ENCODE peak calls at places on chromosomes 6 and 20, in six cellular contexts. One of them, this sample, is unnamed.

GRCh38 chr6:36827261-36828079 is 11.8 kb downstream of the CPNE5 start:
- DNase-seq in pancreas: no peak
- DNase-seq in kidney: peak
- DNase-seq in body of pancreas: no peak
- DNase-seq in cardiac fibroblast: peak
- DNase-seq in tibial artery: no peak
- DNase-seq in this sample: peak

GRCh38 chr6:167978607-167979006 is 18.9 kb upstream of the KIF25 start:
- DNase-seq in pancreas: no peak
- DNase-seq in kidney: no peak
- DNase-seq in body of pancreas: no peak
- DNase-seq in cardiac fibroblast: no peak
- DNase-seq in tibial artery: no peak
- DNase-seq in this sample: no peak

GRCh38 chr6:108559097-108559883 is 1.4 kb upstream of the FOXO3 start:
- DNase-seq in pancreas: peak
- DNase-seq in kidney: peak
- DNase-seq in body of pancreas: peak
- DNase-seq in cardiac fibroblast: peak
- DNase-seq in tibial artery: peak
- DNase-seq in this sample: peak

GRCh38 chr6:45377041-45377554 is 636 bp downstream of the SUPT3H start:
- DNase-seq in pancreas: no peak
- DNase-seq in kidney: no peak
- DNase-seq in body of pancreas: no peak
- DNase-seq in cardiac fibroblast: no peak
- DNase-seq in tibial artery: no peak
- DNase-seq in this sample: no peak

GRCh38 chr20:36153754-36154695 is 515 bp upstream of the EPB41L1 start:
- DNase-seq in pancreas: peak
- DNase-seq in kidney: peak
- DNase-seq in body of pancreas: peak
- DNase-seq in cardiac fibroblast: peak
- DNase-seq in tibial artery: peak
- DNase-seq in this sample: peak

GRCh38 chr20:4740774-4741431 is 19.2 kb downstream of the PRND start:
- DNase-seq in pancreas: no peak
- DNase-seq in kidney: no peak
- DNase-seq in body of pancreas: peak
- DNase-seq in cardiac fibroblast: peak
- DNase-seq in tibial artery: no peak
- DNase-seq in this sample: no peak

GRCh38 chr6:142482249-142482648 is 180.4 kb downstream of the ADGRG6 start:
- DNase-seq in pancreas: no peak
- DNase-seq in kidney: no peak
- DNase-seq in body of pancreas: no peak
- DNase-seq in cardiac fibroblast: peak
- DNase-seq in tibial artery: no peak
- DNase-seq in this sample: no peak

GRCh38 chr6:3482869-3483268 is 26.0 kb upstream of the SLC22A23 start:
- DNase-seq in pancreas: no peak
- DNase-seq in kidney: no peak
- DNase-seq in body of pancreas: no peak
- DNase-seq in cardiac fibroblast: no peak
- DNase-seq in tibial artery: no peak
- DNase-seq in this sample: no peak

GRCh38 chr6:27847706-27848105 is 64.5 kb downstream of the OR2B2 start:
- DNase-seq in pancreas: no peak
- DNase-seq in kidney: no peak
- DNase-seq in body of pancreas: no peak
- DNase-seq in cardiac fibroblast: peak
- DNase-seq in tibial artery: no peak
- DNase-seq in this sample: no peak

GRCh38 chr20:63361507-63362425 is 617 bp upstream of the CHRNA4 start:
- DNase-seq in pancreas: peak
- DNase-seq in kidney: peak
- DNase-seq in body of pancreas: no peak
- DNase-seq in cardiac fibroblast: no peak
- DNase-seq in tibial artery: no peak
- DNase-seq in this sample: no peak

GRCh38 chr20:32337937-32338661 is 20.0 kb upstream of the ASXL1 start:
- DNase-seq in pancreas: no peak
- DNase-seq in kidney: no peak
- DNase-seq in body of pancreas: no peak
- DNase-seq in cardiac fibroblast: no peak
- DNase-seq in tibial artery: no peak
- DNase-seq in this sample: no peak

GRCh38 chr20:36542516-36543186 is 1.3 kb downstream of the MYL9 start:
- DNase-seq in pancreas: peak
- DNase-seq in kidney: no peak
- DNase-seq in body of pancreas: no peak
- DNase-seq in cardiac fibroblast: no peak
- DNase-seq in tibial artery: no peak
- DNase-seq in this sample: no peak

GRCh38 chr6:160348209-160348551 is at the start of gene SLC22A3:
- DNase-seq in pancreas: peak
- DNase-seq in kidney: no peak
- DNase-seq in body of pancreas: peak
- DNase-seq in cardiac fibroblast: peak
- DNase-seq in tibial artery: no peak
- DNase-seq in this sample: peak

GRCh38 chr6:160344281-160344680 is 3.9 kb upstream of the SLC22A3 start:
- DNase-seq in pancreas: no peak
- DNase-seq in kidney: no peak
- DNase-seq in body of pancreas: no peak
- DNase-seq in cardiac fibroblast: peak
- DNase-seq in tibial artery: no peak
- DNase-seq in this sample: no peak

GRCh38 chr6:160349837-160350236 is 1.7 kb downstream of the SLC22A3 start:
- DNase-seq in pancreas: no peak
- DNase-seq in kidney: no peak
- DNase-seq in body of pancreas: no peak
- DNase-seq in cardiac fibroblast: no peak
- DNase-seq in tibial artery: no peak
- DNase-seq in this sample: no peak

GRCh38 chr6:160347259-160348208 is 644 bp upstream of the SLC22A3 start:
- DNase-seq in pancreas: peak
- DNase-seq in kidney: no peak
- DNase-seq in body of pancreas: no peak
- DNase-seq in cardiac fibroblast: no peak
- DNase-seq in tibial artery: no peak
- DNase-seq in this sample: peak

GRCh38 chr6:160348552-160349441 is 619 bp downstream of the SLC22A3 start:
- DNase-seq in pancreas: peak
- DNase-seq in kidney: no peak
- DNase-seq in body of pancreas: peak
- DNase-seq in cardiac fibroblast: peak
- DNase-seq in tibial artery: no peak
- DNase-seq in this sample: peak
- TF ChIP-seq CTCF in pancreas: no peak
- TF ChIP-seq CTCF in kidney: no peak
- TF ChIP-seq CTCF in body of pancreas: peak
- TF ChIP-seq CTCF in cardiac fibroblast: no peak
- TF ChIP-seq CTCF in tibial artery: peak
- TF ChIP-seq CTCF in this sample: peak

GRCh38 chr6:11764250-11764604 is 14.4 kb downstream of the ADTRP start:
- DNase-seq in pancreas: no peak
- DNase-seq in kidney: no peak
- DNase-seq in body of pancreas: no peak
- DNase-seq in cardiac fibroblast: no peak
- DNase-seq in tibial artery: no peak
- DNase-seq in this sample: no peak

GRCh38 chr6:11761744-11762620 is 16.6 kb downstream of the ADTRP start:
- DNase-seq in pancreas: no peak
- DNase-seq in kidney: no peak
- DNase-seq in body of pancreas: no peak
- DNase-seq in cardiac fibroblast: no peak
- DNase-seq in tibial artery: no peak
- DNase-seq in this sample: no peak

GRCh38 chr6:11762782-11763459 is 15.7 kb downstream of the ADTRP start:
- DNase-seq in pancreas: no peak
- DNase-seq in kidney: no peak
- DNase-seq in body of pancreas: no peak
- DNase-seq in cardiac fibroblast: peak
- DNase-seq in tibial artery: no peak
- DNase-seq in this sample: no peak

GRCh38 chr6:11766056-11766455 is 12.5 kb downstream of the ADTRP start:
- DNase-seq in pancreas: no peak
- DNase-seq in kidney: no peak
- DNase-seq in body of pancreas: no peak
- DNase-seq in cardiac fibroblast: peak
- DNase-seq in tibial artery: no peak
- DNase-seq in this sample: no peak

GRCh38 chr6:11763460-11764249 is 14.9 kb downstream of the ADTRP start:
- DNase-seq in pancreas: no peak
- DNase-seq in kidney: no peak
- DNase-seq in body of pancreas: no peak
- DNase-seq in cardiac fibroblast: no peak
- DNase-seq in tibial artery: no peak
- DNase-seq in this sample: no peak
- H3K4me3 ChIP-seq in pancreas: no peak
- H3K4me3 ChIP-seq in kidney: no peak
- H3K4me3 ChIP-seq in body of pancreas: no peak
- H3K4me3 ChIP-seq in cardiac fibroblast: no peak
- H3K4me3 ChIP-seq in tibial artery: no peak
- H3K4me3 ChIP-seq in this sample: no peak

DNA sequence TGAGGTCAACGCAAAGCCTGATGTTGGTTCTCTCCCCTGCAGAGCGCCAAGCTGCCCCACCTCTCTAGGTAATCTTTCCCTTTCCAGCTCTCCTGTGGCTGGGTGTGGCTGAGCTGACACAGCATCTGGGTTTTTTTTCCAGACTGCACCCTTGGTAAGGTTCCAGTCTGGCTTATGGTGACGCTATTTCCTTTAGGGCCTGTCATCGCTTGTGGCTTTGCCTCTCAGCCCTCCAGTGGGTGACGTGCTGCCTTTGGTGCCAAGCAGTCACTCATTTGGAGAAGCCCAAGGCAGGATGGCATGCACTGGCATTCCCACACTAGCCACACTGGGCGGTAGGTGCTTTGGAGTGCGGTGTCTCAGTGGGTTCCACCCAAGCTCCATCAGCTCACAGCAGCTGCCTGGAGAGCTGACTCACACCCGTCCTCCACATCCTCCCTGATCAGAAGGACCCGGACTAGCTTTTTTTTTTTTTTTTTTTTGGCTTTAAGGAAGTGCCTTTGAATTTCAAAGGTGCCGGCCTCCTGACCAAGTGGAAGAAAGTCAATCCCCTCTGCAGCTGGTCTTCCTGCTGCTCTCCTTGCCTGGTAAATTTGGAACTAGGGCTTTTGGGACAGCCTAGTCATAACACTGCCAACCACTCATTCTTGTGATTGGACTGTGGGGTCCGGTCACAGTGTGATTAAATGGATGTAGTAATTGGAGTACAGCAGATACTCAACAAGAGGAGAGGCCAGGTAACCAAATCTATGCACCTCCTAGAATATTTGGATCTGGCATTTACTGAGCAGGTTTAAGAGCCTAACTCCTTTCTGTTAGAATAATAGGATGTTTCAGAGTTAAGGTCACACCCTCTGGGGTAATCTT is 153.6 kb downstream of the CD83 start:
- DNase-seq in pancreas: no peak
- DNase-seq in kidney: peak
- DNase-seq in body of pancreas: no peak
- DNase-seq in cardiac fibroblast: peak
- DNase-seq in tibial artery: no peak
- DNase-seq in this sample: peak
- TF ChIP-seq CTCF in pancreas: no peak
- TF ChIP-seq CTCF in kidney: no peak
- TF ChIP-seq CTCF in body of pancreas: no peak
- TF ChIP-seq CTCF in cardiac fibroblast: no peak
- TF ChIP-seq CTCF in tibial artery: no peak
- TF ChIP-seq CTCF in this sample: no peak

GRCh38 chr6:75431379-75431778 is 62.2 kb downstream of the FILIP1 start:
- DNase-seq in pancreas: no peak
- DNase-seq in kidney: no peak
- DNase-seq in body of pancreas: no peak
- DNase-seq in cardiac fibroblast: peak
- DNase-seq in tibial artery: no peak
- DNase-seq in this sample: peak
- H3K4me3 ChIP-seq in pancreas: no peak
- H3K4me3 ChIP-seq in kidney: no peak
- H3K4me3 ChIP-seq in body of pancreas: no peak
- H3K4me3 ChIP-seq in cardiac fibroblast: no peak
- H3K4me3 ChIP-seq in tibial artery: no peak
- H3K4me3 ChIP-seq in this sample: peak

GRCh38 chr6:25754508-25754907 is at the start of gene SLC17A4:
- DNase-seq in pancreas: no peak
- DNase-seq in kidney: no peak
- DNase-seq in body of pancreas: no peak
- DNase-seq in cardiac fibroblast: no peak
- DNase-seq in tibial artery: no peak
- DNase-seq in this sample: no peak
- TF ChIP-seq CTCF in pancreas: no peak
- TF ChIP-seq CTCF in kidney: no peak
- TF ChIP-seq CTCF in body of pancreas: no peak
- TF ChIP-seq CTCF in cardiac fibroblast: no peak
- TF ChIP-seq CTCF in tibial artery: no peak
- TF ChIP-seq CTCF in this sample: no peak

GRCh38 chr6:152637422-152638047 is 373 bp upstream of the SYNE1 start:
- DNase-seq in pancreas: no peak
- DNase-seq in kidney: no peak
- DNase-seq in body of pancreas: no peak
- DNase-seq in cardiac fibroblast: no peak
- DNase-seq in tibial artery: no peak
- DNase-seq in this sample: no peak
- H3K4me3 ChIP-seq in pancreas: no peak
- H3K4me3 ChIP-seq in kidney: peak
- H3K4me3 ChIP-seq in body of pancreas: no peak
- H3K4me3 ChIP-seq in cardiac fibroblast: peak
- H3K4me3 ChIP-seq in tibial artery: peak
- H3K4me3 ChIP-seq in this sample: peak

This sample was measured in psoas muscle.